ENCODE peak calls at places on chromosomes 16 and 17, in six cellular contexts. R is GM12878, O is heart left ventricle, P is BE2C, Q is fibroblast of mammary gland, K is fibroblast of pulmonary artery. V is an unnamed sample.

GRCh38 chr17:40596261-40596919 is 31.1 kb upstream of the CCR7 start:
- DNase-seq in O (no peak), R (peak; percentile 59), P (peak; percentile 87), K (peak; percentile 9), Q (peak; percentile 35), V (no peak)

GRCh38 chr16:81873843-81874752 is 95.0 kb downstream of the PLCG2 start:
- DNase-seq in O (peak; percentile 48), Q (peak; percentile 43), P (peak; percentile 43), K (peak; percentile 47), R (no peak), V (peak; percentile 49)

GRCh38 chr16:3364774-3365427 is 9.2 kb downstream of the OR2C1 start:
- DNase-seq in R (peak; percentile 50), K (peak; percentile 94), O (peak; percentile 96), Q (peak; percentile 96), P (peak; percentile 98), V (peak; percentile 82)

GRCh38 chr17:7459961-7460545 is 15.2 kb downstream of the CHRNB1 start:
- DNase-seq in O (no peak), P (no peak), Q (peak; percentile 39), K (no peak), R (no peak), V (no peak)

GRCh38 chr17:1724869-1725641 is 551 bp downstream of the WDR81 start:
- DNase-seq in P (no peak), O (peak; percentile 58), R (no peak), K (no peak), Q (no peak), V (peak; percentile 67)

GRCh38 chr17:49646391-49647255 is 31.3 kb downstream of the SPOP start:
- DNase-seq in O (no peak), K (peak; percentile 62), P (no peak), Q (peak; percentile 74), R (peak; percentile 45), V (no peak)

GRCh38 chr17:10276436-10276835 is 78.0 kb upstream of the GAS7 start:
- DNase-seq in K (no peak), R (no peak), Q (no peak), P (no peak), O (no peak), V (no peak)

GRCh38 chr17:8019665-8020064 is 17.2 kb downstream of the GUCY2D start:
- DNase-seq in K (peak; percentile 28), O (no peak), R (no peak), P (no peak), Q (peak; percentile 61), V (no peak)

GRCh38 chr17:46764709-46765401 is 53.6 kb downstream of the WNT3 start:
- DNase-seq in R (no peak), Q (peak; percentile 86), O (peak; percentile 80), K (peak; percentile 92), P (peak; percentile 71), V (no peak)

GRCh38 chr16:89738538-89739317 is 17.4 kb downstream of the ZNF276 start:
- DNase-seq in K (no peak), Q (no peak), P (no peak), O (no peak), R (no peak), V (no peak)

GRCh38 chr16:73196670-73197069 is 148.7 kb upstream of the ZFHX3 start:
- DNase-seq in P (peak; percentile 81), K (peak; percentile 82), Q (peak; percentile 79), R (peak; percentile 24), O (peak; percentile 71), V (no peak)

GRCh38 chr17:35486920-35487727 is 38.6 kb upstream of the SLFN13 start:
- DNase-seq in P (no peak), O (peak; percentile 60), R (peak; percentile 23), Q (peak; percentile 80), K (peak; percentile 83), V (peak; percentile 74)

GRCh38 chr16:66953462-66954096 is 7.5 kb upstream of the CES3 start:
- DNase-seq in R (no peak), Q (no peak), P (no peak), O (no peak), K (no peak), V (peak; percentile 79)

GRCh38 chr17:66126231-66126630 is 65.7 kb downstream of the CEP112 start:
- DNase-seq in R (no peak), O (no peak), Q (peak; percentile 54), P (no peak), K (peak; percentile 30), V (no peak)

GRCh38 chr17:64459284-64459747 is 10.4 kb downstream of the MILR1 start:
- DNase-seq in K (peak; percentile 44), O (no peak), R (no peak), Q (peak; percentile 75), P (no peak), V (no peak)

GRCh38 chr17:62627219-62627903 is at the start of gene MRC2:
- DNase-seq in R (no peak), Q (peak; percentile 85), P (peak; percentile 68), O (peak; percentile 83), K (peak; percentile 84), V (peak; percentile 34)

GRCh38 chr16:23384878-23385277 is 68.1 kb downstream of the COG7 start:
- DNase-seq in K (no peak), R (no peak), P (no peak), O (no peak), Q (no peak), V (peak; percentile 2)

GRCh38 chr17:58083491-58084316 is 485 bp downstream of the DYNLL2 start:
- DNase-seq in R (no peak), K (peak; percentile 40), Q (peak; percentile 44), P (peak; percentile 74), O (peak; percentile 84), V (peak; percentile 64)

GRCh38 chr17:79915850-79916430 is 76.7 kb upstream of the CBX4 start:
- DNase-seq in P (no peak), K (peak; percentile 38), R (no peak), O (peak; percentile 52), Q (peak; percentile 45), V (peak; percentile 80)

GRCh38 chr16:6300523-6300922 is 1032.1 kb upstream of the RBFOX1 start:
- DNase-seq in K (no peak), O (no peak), P (no peak), Q (no peak), R (no peak), V (no peak)

GRCh38 chr16:82630219-82630618 is 3.5 kb downstream of the CDH13 start:
- DNase-seq in K (peak; percentile 30), P (no peak), R (no peak), Q (no peak), O (no peak), V (no peak)

GRCh38 chr17:67068999-67069398 is 24.6 kb downstream of the CACNG1 start:
- DNase-seq in Q (no peak), P (no peak), K (no peak), R (no peak), O (no peak), V (no peak)

GRCh38 chr16:84088695-84089395 is 27.9 kb downstream of the MBTPS1 start:
- DNase-seq in K (no peak), Q (no peak), P (peak; percentile 61), R (peak; percentile 67), O (peak; percentile 75), V (peak; percentile 66)

GRCh38 chr17:17840751-17841591 is 4.2 kb upstream of the SREBF1 start:
- DNase-seq in P (no peak), K (peak; percentile 66), R (no peak), O (no peak), Q (peak; percentile 74), V (peak; percentile 65)

GRCh38 chr17:4998666-4999428 is 1.1 kb downstream of the KIF1C start:
- DNase-seq in O (peak; percentile 50), R (no peak), K (no peak), Q (no peak), P (no peak), V (peak; percentile 77)

GRCh38 chr17:4998027-4998665 is 396 bp downstream of the KIF1C start:
- DNase-seq in K (no peak), O (peak; percentile 80), Q (no peak), P (no peak), R (no peak), V (peak; percentile 74)

GRCh38 chr17:5000237-5000639 is 2.5 kb downstream of the KIF1C start:
- DNase-seq in R (no peak), P (no peak), O (peak; percentile 95), Q (peak; percentile 27), K (peak; percentile 46), V (no peak)

GRCh38 chr17:4999429-5000093 is 1.8 kb downstream of the KIF1C start:
- DNase-seq in O (no peak), P (no peak), R (no peak), K (no peak), Q (no peak), V (no peak)

GRCh38 chr17:4997302-4998026 is at the start of the genes INCA1 and KIF1C:
- DNase-seq in P (peak; percentile 87), R (peak; percentile 42), K (peak; percentile 87), Q (peak; percentile 77), O (peak; percentile 96), V (peak; percentile 96)
- TF ChIP-seq CTCF in P (no peak), R (no peak), K (no peak), Q (no peak), O (peak; percentile 32), V (no peak)

DNA sequence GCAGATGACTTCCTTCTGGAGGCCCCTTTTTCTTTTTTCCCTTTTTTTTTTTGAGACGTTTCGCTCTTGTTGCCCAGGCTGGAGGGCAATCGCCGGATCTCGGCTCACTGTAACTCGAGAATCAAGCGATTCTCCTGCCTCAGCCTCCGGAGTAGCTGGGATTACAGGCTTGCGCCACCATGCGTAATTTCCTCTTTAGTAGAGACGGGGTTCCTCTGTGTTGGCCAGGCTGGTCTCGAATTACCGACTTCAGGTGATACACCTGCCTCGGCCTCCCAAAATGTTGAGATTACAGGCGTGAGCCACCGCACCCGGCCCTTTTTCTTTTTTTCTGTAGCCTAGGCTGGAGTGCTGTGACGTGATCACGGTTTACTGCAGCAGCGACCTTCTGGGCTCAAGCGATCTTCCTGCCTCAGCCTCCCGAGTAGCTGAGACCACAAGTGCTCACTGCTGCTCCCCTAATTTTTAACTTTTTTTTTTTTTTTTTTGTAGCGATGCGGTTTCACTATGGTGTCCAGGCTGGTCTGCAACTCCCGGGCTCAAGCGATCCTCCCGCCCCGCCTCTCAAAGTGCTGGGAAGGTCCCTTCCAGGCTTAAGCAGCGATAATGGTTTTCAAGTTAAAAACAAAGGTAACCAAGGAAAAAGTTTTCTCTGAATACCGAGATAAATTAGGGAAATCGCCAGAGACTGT is 956 bp upstream of the IST1 start:
- DNase-seq in R (no peak), K (peak; percentile 71), Q (peak; percentile 68), P (peak; percentile 40), O (peak; percentile 43), V (peak; percentile 56)
- TF ChIP-seq CTCF in R (peak; percentile 25), K (peak; percentile 4), Q (peak; percentile 6), P (peak; percentile 11), O (peak; percentile 32), V (no peak)

GRCh38 chr16:71789136-71789535 is 19.5 kb downstream of the AP1G1 start:
- DNase-seq in Q (no peak), O (no peak), P (no peak), K (no peak), R (no peak), V (no peak)
- TF ChIP-seq CTCF in Q (no peak), O (no peak), P (no peak), K (no peak), R (no peak), V (no peak)

GRCh38 chr17:45402916-45403315 is 29.8 kb downstream of the ARHGAP27 start:
- DNase-seq in P (no peak), K (no peak), O (no peak), Q (no peak), R (no peak), V (peak; percentile 21)

GRCh38 chr17:45406107-45406506 is 26.6 kb downstream of the ARHGAP27 start:
- DNase-seq in Q (no peak), O (no peak), P (no peak), R (no peak), K (no peak), V (no peak)

GRCh38 chr17:45404870-45405249 is 27.8 kb downstream of the ARHGAP27 start:
- DNase-seq in K (no peak), R (no peak), Q (no peak), P (no peak), O (no peak), V (no peak)

GRCh38 chr17:45405250-45406086 is 27.2 kb downstream of the ARHGAP27 start:
- DNase-seq in P (peak; percentile 81), Q (no peak), R (no peak), K (no peak), O (no peak), V (peak; percentile 91)

GRCh38 chr17:45403906-45404490 is 28.7 kb downstream of the ARHGAP27 start:
- DNase-seq in R (no peak), P (no peak), K (no peak), O (no peak), Q (no peak), V (no peak)
- TF ChIP-seq CTCF in R (no peak), P (no peak), K (no peak), O (no peak), Q (no peak), V (no peak)

V was measured in mucosa of descending colon.